ENCODE peak calls at places on chromosomes 1 and 21, in five cellular contexts. A, L, N, H and U are unnamed samples.

GRCh38 chr21:16195896-16196443 is 466.2 kb downstream of the USP25 start:
- DNase-seq in A (no peak), L (peak), N (no peak), H (no peak), U (no peak)

GRCh38 chr21:35508389-35508888 is 459.3 kb upstream of the RUNX1 start:
- DNase-seq in A (peak), L (peak), N (no peak), H (peak), U (no peak)

GRCh38 chr21:45551316-45551715 is 9.1 kb upstream of the SLC19A1 start:
- DNase-seq in A (no peak), L (peak), N (no peak), H (peak), U (no peak)

GRCh38 chr1:109609881-109610280 is 9.5 kb downstream of the GNAT2 start:
- DNase-seq in A (no peak), L (no peak), N (no peak), H (no peak), U (no peak)

GRCh38 chr1:101131239-101131924 is 105.4 kb upstream of the S1PR1 start:
- DNase-seq in A (no peak), L (peak), N (no peak), H (no peak), U (no peak)

GRCh38 chr1:158037876-158038359 is 44.5 kb downstream of the KIRREL1 start:
- DNase-seq in A (no peak), L (peak), N (no peak), H (no peak), U (peak)

GRCh38 chr1:11523261-11523660 is 44.3 kb downstream of the DISP3 start:
- DNase-seq in A (no peak), L (no peak), N (no peak), H (no peak), U (no peak)

GRCh38 chr1:27388337-27389005 is 4.0 kb upstream of the GPR3 start:
- DNase-seq in A (peak), L (peak), N (no peak), H (no peak), U (peak)

GRCh38 chr1:212285685-212286436 is 651 bp downstream of the PPP2R5A start:
- DNase-seq in A (peak), L (peak), N (peak), H (peak), U (peak)

GRCh38 chr1:116453906-116454305 is 80.9 kb downstream of the ATP1A1 start:
- DNase-seq in A (no peak), L (no peak), N (no peak), H (no peak), U (no peak)

GRCh38 chr1:47226121-47226977 is 5.7 kb downstream of the TAL1 start:
- DNase-seq in A (no peak), L (no peak), N (no peak), H (no peak), U (peak)

GRCh38 chr1:233520510-233521191 is 93.3 kb upstream of the KCNK1 start:
- DNase-seq in A (no peak), L (peak), N (no peak), H (no peak), U (no peak)

GRCh38 chr1:12326986-12327385 is 97.2 kb downstream of the VPS13D start:
- DNase-seq in A (no peak), L (no peak), N (no peak), H (no peak), U (no peak)

GRCh38 chr1:179137623-179138235 is 55.9 kb downstream of the TOR3A start:
- DNase-seq in A (no peak), L (peak), N (no peak), H (no peak), U (no peak)

GRCh38 chr1:25692560-25692959 is 76.0 kb downstream of the MAN1C1 start:
- DNase-seq in A (no peak), L (no peak), N (no peak), H (no peak), U (no peak)

GRCh38 chr1:183349201-183349711 is 68.9 kb downstream of the NMNAT2 start:
- DNase-seq in A (no peak), L (peak), N (no peak), H (peak), U (peak)

GRCh38 chr1:203621559-203622130 is 5.0 kb upstream of the ATP2B4 start:
- DNase-seq in A (no peak), L (no peak), N (no peak), H (no peak), U (no peak)

GRCh38 chr1:109790735-109791494 is 27.2 kb upstream of the EPS8L3 start:
- DNase-seq in A (peak), L (peak), N (no peak), H (no peak), U (peak)

GRCh38 chr1:6127587-6128163 is 52.4 kb downstream of the CHD5 start:
- DNase-seq in A (peak), L (peak), N (no peak), H (peak), U (peak)

GRCh38 chr1:91790296-91790851 is 95.6 kb downstream of the TGFBR3 start:
- DNase-seq in A (no peak), L (no peak), N (no peak), H (no peak), U (no peak)

GRCh38 chr1:223683586-223684487 is 18.3 kb upstream of the CAPN8 start:
- DNase-seq in A (no peak), L (peak), N (peak), H (peak), U (peak)

GRCh38 chr1:100760511-100760910 is 41.0 kb downstream of the VCAM1 start:
- DNase-seq in A (no peak), L (no peak), N (no peak), H (no peak), U (no peak)

GRCh38 chr1:147840909-147841308 is 61.7 kb upstream of the GJA8 start:
- DNase-seq in A (no peak), L (peak), N (no peak), H (peak), U (no peak)

GRCh38 chr1:112579801-112580510 is 39.0 kb downstream of the ST7L start:
- DNase-seq in A (no peak), L (no peak), N (no peak), H (no peak), U (no peak)

GRCh38 chr1:112506731-112507130 is 2.0 kb upstream of the WNT2B start:
- DNase-seq in A (no peak), L (no peak), N (no peak), H (no peak), U (no peak)

GRCh38 chr1:109901508-109902145 is 9.0 kb upstream of the CSF1 start:
- DNase-seq in A (no peak), L (peak), N (no peak), H (no peak), U (no peak)

GRCh38 chr1:154351363-154352068 is 26.2 kb downstream of the ATP8B2 start:
- DNase-seq in A (no peak), L (no peak), N (no peak), H (no peak), U (no peak)

GRCh38 chr1:14500041-14500440 is 98.4 kb upstream of the KAZN start:
- DNase-seq in A (no peak), L (no peak), N (no peak), H (no peak), U (no peak)

GRCh38 chr1:18580676-18581419 is 49.8 kb upstream of the PAX7 start:
- DNase-seq in A (no peak), L (no peak), N (no peak), H (no peak), U (no peak)